ENCODE peak calls at places on chromosomes 4 and X, in seven cellular contexts. One of them, this sample, is unnamed.

GRCh38 chr4:166078956-166079355 is 205.9 kb downstream of the TLL1 start:
- DNase-seq in A549: no peak
- DNase-seq in heart left ventricle: no peak
- DNase-seq in suprapubic skin: no peak
- DNase-seq in body of pancreas: no peak
- DNase-seq in right lobe of liver: no peak
- DNase-seq in endothelial cell of umbilical vein: no peak
- DNase-seq in this sample: no peak

GRCh38 chrX:45623266-45623665 is 422.6 kb upstream of the DIPK2B start:
- DNase-seq in endothelial cell of umbilical vein: peak; percentile 74
- DNase-seq in heart left ventricle: no peak
- DNase-seq in suprapubic skin: no peak
- DNase-seq in body of pancreas: no peak
- DNase-seq in right lobe of liver: no peak
- DNase-seq in A549: no peak
- DNase-seq in this sample: no peak

GRCh38 chr4:102429553-102429952 is 71.6 kb upstream of the NFKB1 start:
- DNase-seq in suprapubic skin: no peak
- DNase-seq in right lobe of liver: no peak
- DNase-seq in heart left ventricle: no peak
- DNase-seq in A549: peak; percentile 40
- DNase-seq in endothelial cell of umbilical vein: no peak
- DNase-seq in body of pancreas: no peak
- DNase-seq in this sample: no peak

GRCh38 chr4:183396187-183396738 is 48.2 kb upstream of the CDKN2AIP start:
- DNase-seq in A549: no peak
- DNase-seq in right lobe of liver: no peak
- DNase-seq in suprapubic skin: peak; percentile 10
- DNase-seq in body of pancreas: no peak
- DNase-seq in endothelial cell of umbilical vein: no peak
- DNase-seq in heart left ventricle: no peak
- DNase-seq in this sample: no peak

GRCh38 chrX:40544343-40545250 is 36.2 kb upstream of the ATP6AP2 start:
- DNase-seq in A549: no peak
- DNase-seq in right lobe of liver: no peak
- DNase-seq in heart left ventricle: no peak
- DNase-seq in endothelial cell of umbilical vein: peak; percentile 26
- DNase-seq in body of pancreas: no peak
- DNase-seq in suprapubic skin: no peak
- DNase-seq in this sample: no peak

GRCh38 chr4:117096462-117096861 is 11.1 kb upstream of the TRAM1L1 start:
- DNase-seq in heart left ventricle: no peak
- DNase-seq in A549: no peak
- DNase-seq in body of pancreas: no peak
- DNase-seq in endothelial cell of umbilical vein: no peak
- DNase-seq in suprapubic skin: no peak
- DNase-seq in right lobe of liver: no peak
- DNase-seq in this sample: no peak

GRCh38 chr4:122718265-122718664 is 14.2 kb upstream of the BBS12 start:
- DNase-seq in endothelial cell of umbilical vein: peak; percentile 63
- DNase-seq in suprapubic skin: no peak
- DNase-seq in heart left ventricle: no peak
- DNase-seq in right lobe of liver: no peak
- DNase-seq in body of pancreas: no peak
- DNase-seq in A549: no peak
- DNase-seq in this sample: no peak

GRCh38 chr4:104938624-104939023 is 208.1 kb upstream of the TET2 start:
- DNase-seq in body of pancreas: no peak
- DNase-seq in A549: no peak
- DNase-seq in heart left ventricle: no peak
- DNase-seq in suprapubic skin: no peak
- DNase-seq in endothelial cell of umbilical vein: no peak
- DNase-seq in right lobe of liver: no peak
- DNase-seq in this sample: no peak

GRCh38 chrX:68940601-68941000 is 111.8 kb downstream of the EFNB1 start:
- DNase-seq in body of pancreas: no peak
- DNase-seq in endothelial cell of umbilical vein: no peak
- DNase-seq in right lobe of liver: no peak
- DNase-seq in suprapubic skin: peak; percentile 48
- DNase-seq in heart left ventricle: no peak
- DNase-seq in A549: no peak
- DNase-seq in this sample: no peak

GRCh38 chrX:118739577-118739976 is 12.2 kb downstream of the IL13RA1 start:
- DNase-seq in suprapubic skin: no peak
- DNase-seq in endothelial cell of umbilical vein: no peak
- DNase-seq in A549: no peak
- DNase-seq in right lobe of liver: no peak
- DNase-seq in heart left ventricle: no peak
- DNase-seq in body of pancreas: no peak
- DNase-seq in this sample: no peak

GRCh38 chr4:5054532-5054931 is 3.3 kb downstream of the STK32B start:
- DNase-seq in suprapubic skin: no peak
- DNase-seq in A549: no peak
- DNase-seq in heart left ventricle: no peak
- DNase-seq in body of pancreas: no peak
- DNase-seq in right lobe of liver: no peak
- DNase-seq in endothelial cell of umbilical vein: no peak
- DNase-seq in this sample: no peak

GRCh38 chr4:28518781-28519180 is 1658.1 kb downstream of the STIM2 start:
- DNase-seq in right lobe of liver: no peak
- DNase-seq in heart left ventricle: no peak
- DNase-seq in body of pancreas: no peak
- DNase-seq in A549: no peak
- DNase-seq in endothelial cell of umbilical vein: no peak
- DNase-seq in suprapubic skin: no peak
- DNase-seq in this sample: no peak

GRCh38 chrX:30530591-30530990 is 47.0 kb downstream of the TASL start:
- DNase-seq in A549: no peak
- DNase-seq in endothelial cell of umbilical vein: no peak
- DNase-seq in heart left ventricle: no peak
- DNase-seq in right lobe of liver: no peak
- DNase-seq in suprapubic skin: no peak
- DNase-seq in body of pancreas: no peak
- DNase-seq in this sample: no peak

GRCh38 chr4:186840771-186841301 is 117.2 kb upstream of the FAT1 start:
- DNase-seq in body of pancreas: no peak
- DNase-seq in heart left ventricle: no peak
- DNase-seq in A549: no peak
- DNase-seq in suprapubic skin: peak; percentile 69
- DNase-seq in endothelial cell of umbilical vein: no peak
- DNase-seq in right lobe of liver: no peak
- DNase-seq in this sample: no peak

GRCh38 chr4:104353481-104353880 is 141.2 kb downstream of the CXXC4 start:
- DNase-seq in endothelial cell of umbilical vein: no peak
- DNase-seq in heart left ventricle: no peak
- DNase-seq in A549: no peak
- DNase-seq in right lobe of liver: no peak
- DNase-seq in suprapubic skin: no peak
- DNase-seq in body of pancreas: no peak
- DNase-seq in this sample: no peak

GRCh38 chrX:68994135-68994882 is 165.5 kb downstream of the EFNB1 start:
- DNase-seq in body of pancreas: no peak
- DNase-seq in endothelial cell of umbilical vein: no peak
- DNase-seq in heart left ventricle: no peak
- DNase-seq in suprapubic skin: peak; percentile 47
- DNase-seq in right lobe of liver: no peak
- DNase-seq in A549: no peak
- DNase-seq in this sample: peak; percentile 82

GRCh38 chrX:102765794-102766193 is 45.3 kb downstream of the GPRASP3 start:
- DNase-seq in body of pancreas: no peak
- DNase-seq in heart left ventricle: no peak
- DNase-seq in right lobe of liver: no peak
- DNase-seq in endothelial cell of umbilical vein: peak; percentile 60
- DNase-seq in A549: no peak
- DNase-seq in suprapubic skin: peak; percentile 65
- DNase-seq in this sample: no peak

GRCh38 chrX:39491548-39492297 is 606.0 kb downstream of the BCOR start:
- DNase-seq in A549: no peak
- DNase-seq in endothelial cell of umbilical vein: no peak
- DNase-seq in heart left ventricle: no peak
- DNase-seq in suprapubic skin: no peak
- DNase-seq in body of pancreas: no peak
- DNase-seq in right lobe of liver: no peak
- DNase-seq in this sample: no peak

GRCh38 chrX:12814434-12814833 is 23.2 kb downstream of the PRPS2 start:
- DNase-seq in endothelial cell of umbilical vein: peak; percentile 65
- DNase-seq in heart left ventricle: no peak
- DNase-seq in suprapubic skin: no peak
- DNase-seq in A549: peak; percentile 30
- DNase-seq in body of pancreas: peak; percentile 22
- DNase-seq in right lobe of liver: no peak
- DNase-seq in this sample: no peak

GRCh38 chr4:173167793-173168395 is 717 bp upstream of the GALNT7 start:
- DNase-seq in suprapubic skin: peak; percentile 68
- DNase-seq in A549: peak; percentile 47
- DNase-seq in endothelial cell of umbilical vein: peak; percentile 54
- DNase-seq in heart left ventricle: peak; percentile 28
- DNase-seq in right lobe of liver: peak; percentile 42
- DNase-seq in body of pancreas: peak; percentile 63
- DNase-seq in this sample: no peak

GRCh38 chrX:66046612-66047235 is 6.8 kb upstream of the VSIG4 start:
- DNase-seq in right lobe of liver: no peak
- DNase-seq in heart left ventricle: no peak
- DNase-seq in suprapubic skin: no peak
- DNase-seq in A549: no peak
- DNase-seq in endothelial cell of umbilical vein: no peak
- DNase-seq in body of pancreas: no peak
- DNase-seq in this sample: no peak

GRCh38 chr4:101277661-101278060 is 69.7 kb downstream of the PPP3CA start:
- DNase-seq in endothelial cell of umbilical vein: no peak
- DNase-seq in heart left ventricle: no peak
- DNase-seq in suprapubic skin: no peak
- DNase-seq in A549: no peak
- DNase-seq in right lobe of liver: no peak
- DNase-seq in body of pancreas: no peak
- DNase-seq in this sample: no peak

GRCh38 chr4:123623611-123624010 is 227.0 kb downstream of the SPRY1 start:
- DNase-seq in A549: no peak
- DNase-seq in body of pancreas: no peak
- DNase-seq in suprapubic skin: no peak
- DNase-seq in right lobe of liver: no peak
- DNase-seq in endothelial cell of umbilical vein: no peak
- DNase-seq in heart left ventricle: no peak
- DNase-seq in this sample: no peak

GRCh38 chr4:77697860-77698599 is 92.4 kb downstream of the CXCL13 start:
- DNase-seq in suprapubic skin: no peak
- DNase-seq in endothelial cell of umbilical vein: peak; percentile 89
- DNase-seq in right lobe of liver: peak; percentile 17
- DNase-seq in A549: peak; percentile 10
- DNase-seq in heart left ventricle: no peak
- DNase-seq in body of pancreas: peak; percentile 75
- DNase-seq in this sample: no peak

GRCh38 chr4:7998447-7998846 is 58.8 kb upstream of the AFAP1 start:
- DNase-seq in heart left ventricle: no peak
- DNase-seq in body of pancreas: no peak
- DNase-seq in suprapubic skin: no peak
- DNase-seq in right lobe of liver: no peak
- DNase-seq in endothelial cell of umbilical vein: no peak
- DNase-seq in A549: no peak
- DNase-seq in this sample: no peak

GRCh38 chr4:139682309-139683210 is 16.9 kb downstream of the MGST2 start:
- DNase-seq in endothelial cell of umbilical vein: no peak
- DNase-seq in body of pancreas: no peak
- DNase-seq in heart left ventricle: peak; percentile 28
- DNase-seq in suprapubic skin: no peak
- DNase-seq in A549: no peak
- DNase-seq in right lobe of liver: no peak
- DNase-seq in this sample: no peak

GRCh38 chrX:149638860-149639259 is 7.3 kb upstream of the TMEM185A start:
- DNase-seq in heart left ventricle: no peak
- DNase-seq in A549: no peak
- DNase-seq in suprapubic skin: no peak
- DNase-seq in body of pancreas: no peak
- DNase-seq in right lobe of liver: no peak
- DNase-seq in endothelial cell of umbilical vein: no peak
- DNase-seq in this sample: no peak

GRCh38 chr4:183328832-183329231 is 6.6 kb upstream of the CLDN24 start:
- DNase-seq in heart left ventricle: no peak
- DNase-seq in suprapubic skin: no peak
- DNase-seq in A549: no peak
- DNase-seq in endothelial cell of umbilical vein: peak; percentile 37
- DNase-seq in body of pancreas: no peak
- DNase-seq in right lobe of liver: no peak
- DNase-seq in this sample: no peak

GRCh38 chr4:175986-176385 is 51.7 kb downstream of the ZNF718 start:
- DNase-seq in body of pancreas: no peak
- DNase-seq in right lobe of liver: no peak
- DNase-seq in heart left ventricle: no peak
- DNase-seq in A549: no peak
- DNase-seq in suprapubic skin: no peak
- DNase-seq in endothelial cell of umbilical vein: no peak
- DNase-seq in this sample: no peak
- H3K9me3 ChIP-seq in body of pancreas: no peaks in the 10 kb centered on the region
- H3K9me3 ChIP-seq in right lobe of liver: no peaks in the 10 kb centered on the region
- H3K9me3 ChIP-seq in heart left ventricle: peaks cover 4% of the 10 kb centered on the region
- H3K9me3 ChIP-seq in A549: peaks cover 13% of the 10 kb centered on the region
- H3K9me3 ChIP-seq in suprapubic skin: peaks cover 58% of the 10 kb centered on the region
- H3K9me3 ChIP-seq in endothelial cell of umbilical vein: peaks cover 2% of the 10 kb centered on the region
- H3K9me3 ChIP-seq in this sample: peaks cover 64% of the 10 kb centered on the region

GRCh38 chr4:73418677-73419076 is 14.6 kb downstream of the ALB start:
- DNase-seq in A549: no peak
- DNase-seq in right lobe of liver: no peak
- DNase-seq in heart left ventricle: no peak
- DNase-seq in body of pancreas: no peak
- DNase-seq in suprapubic skin: no peak
- DNase-seq in endothelial cell of umbilical vein: no peak
- DNase-seq in this sample: no peak
- TF ChIP-seq POLR2A in A549: no peak
- TF ChIP-seq POLR2A in right lobe of liver: no peak
- TF ChIP-seq POLR2A in heart left ventricle: no peak
- TF ChIP-seq POLR2A in body of pancreas: no peak
- TF ChIP-seq POLR2A in suprapubic skin: no peak
- TF ChIP-seq POLR2A in endothelial cell of umbilical vein: no peak
- TF ChIP-seq POLR2A in this sample: no peak

DNA sequence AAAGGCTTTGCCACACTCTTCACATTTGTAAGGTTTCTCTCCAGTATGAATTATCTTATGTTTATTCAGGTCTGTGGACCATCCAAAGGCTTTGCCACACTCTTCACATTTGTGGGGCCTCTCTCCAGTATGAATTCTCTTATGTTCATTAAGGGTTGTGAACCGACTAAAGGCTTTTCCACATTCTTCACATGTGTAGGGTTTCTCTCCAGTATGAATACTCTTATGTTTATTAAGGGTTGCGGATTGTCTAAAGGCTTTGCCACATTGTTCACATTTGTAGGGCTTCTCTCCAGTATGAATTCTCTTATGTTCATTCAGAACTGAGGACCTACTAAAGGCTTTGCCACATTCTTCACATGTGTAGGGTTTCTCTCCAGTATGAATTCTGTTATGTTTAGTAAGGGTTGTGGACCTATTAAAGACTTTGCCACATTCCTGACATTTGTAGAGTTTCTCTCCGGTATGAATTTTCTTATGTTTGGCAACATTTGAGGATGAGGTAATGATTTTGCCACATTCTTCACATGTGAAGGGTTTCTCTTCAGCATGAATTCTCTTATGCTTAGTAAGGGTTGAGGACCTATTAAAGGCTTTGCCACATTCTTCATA is 33.7 kb downstream of the ZNF732 start:
- DNase-seq in body of pancreas: no peak
- DNase-seq in A549: no peak
- DNase-seq in endothelial cell of umbilical vein: no peak
- DNase-seq in heart left ventricle: no peak
- DNase-seq in suprapubic skin: no peak
- DNase-seq in right lobe of liver: no peak
- DNase-seq in this sample: no peak
- H3K9me3 ChIP-seq in body of pancreas: peaks cover 8% of the 10 kb centered on the region
- H3K9me3 ChIP-seq in A549: peaks cover 34% of the 10 kb centered on the region
- H3K9me3 ChIP-seq in endothelial cell of umbilical vein: peaks cover 8% of the 10 kb centered on the region
- H3K9me3 ChIP-seq in heart left ventricle: peaks cover 23% of the 10 kb centered on the region
- H3K9me3 ChIP-seq in suprapubic skin: peaks cover 69% of the 10 kb centered on the region
- H3K9me3 ChIP-seq in right lobe of liver: no peaks in the 10 kb centered on the region
- H3K9me3 ChIP-seq in this sample: peaks cover 61% of the 10 kb centered on the region

GRCh38 chr4:13534344-13535063 is 9.8 kb downstream of the NKX3-2 start:
- DNase-seq in body of pancreas: no peak
- DNase-seq in heart left ventricle: no peak
- DNase-seq in suprapubic skin: no peak
- DNase-seq in endothelial cell of umbilical vein: no peak
- DNase-seq in right lobe of liver: no peak
- DNase-seq in A549: no peak
- DNase-seq in this sample: no peak
- TF ChIP-seq POLR2A in body of pancreas: no peak
- TF ChIP-seq POLR2A in heart left ventricle: no peak
- TF ChIP-seq POLR2A in suprapubic skin: no peak
- TF ChIP-seq POLR2A in endothelial cell of umbilical vein: no peak
- TF ChIP-seq POLR2A in right lobe of liver: no peak
- TF ChIP-seq POLR2A in A549: no peak
- TF ChIP-seq POLR2A in this sample: no peak

This sample was measured in vagina.